ENCODE peak calls at places on chromosomes 13 and 19, in five cellular contexts. S is endothelial cell of umbilical vein, D is PC-3, V is lung, H is ascending aorta. K is an unnamed sample.

GRCh38 chr19:48351341-48351752 is 12.4 kb downstream of the TMEM143 start:
- DNase-seq in D (peak; percentile 67), S (peak; percentile 57), V (peak; percentile 78), H (no peak), K (no peak)

GRCh38 chr19:35715981-35716734 is 1.6 kb upstream of the KMT2B start:
- DNase-seq in H (no peak), V (peak; percentile 59), S (no peak), D (peak; percentile 33), K (no peak)

GRCh38 chr13:72435251-72435650 is 292.2 kb downstream of the MZT1 start:
- DNase-seq in D (no peak), V (no peak), H (no peak), S (no peak), K (no peak)

GRCh38 chr13:111278258-111278657 is 42.2 kb upstream of the TEX29 start:
- DNase-seq in H (no peak), V (no peak), D (no peak), S (no peak), K (no peak)

GRCh38 chr13:37348916-37349653 is 243.6 kb upstream of the CSNK1A1L start:
- DNase-seq in V (no peak), D (no peak), S (no peak), H (no peak), K (no peak)

GRCh38 chr19:5940260-5941208 is 26.5 kb downstream of the CAPS start:
- DNase-seq in D (no peak), H (no peak), S (no peak), V (no peak), K (no peak)

GRCh38 chr13:34038326-34039068 is 220.5 kb downstream of the RFC3 start:
- DNase-seq in S (no peak), D (no peak), H (no peak), V (no peak), K (no peak)

GRCh38 chr13:101465877-101466276 is 13.4 kb downstream of the ITGBL1 start:
- DNase-seq in H (no peak), S (peak; percentile 7), V (no peak), D (peak; percentile 72), K (no peak)

GRCh38 chr13:106262886-106263285 is 272.6 kb downstream of the EFNB2 start:
- DNase-seq in D (no peak), H (no peak), V (no peak), S (no peak), K (no peak)

GRCh38 chr13:53946500-53946899 is 917.9 kb downstream of the OLFM4 start:
- DNase-seq in H (no peak), S (no peak), V (no peak), D (no peak), K (no peak)

GRCh38 chr13:96946709-96947311 is 47.5 kb downstream of the OXGR1 start:
- DNase-seq in D (peak; percentile 27), S (no peak), V (no peak), H (no peak), K (no peak)

GRCh38 chr13:40181203-40181845 is 485.1 kb downstream of the FOXO1 start:
- DNase-seq in D (peak; percentile 44), V (no peak), S (peak; percentile 33), H (no peak), K (no peak)

GRCh38 chr19:54573330-54573872 is at the start of gene LILRA2:
- DNase-seq in D (no peak), H (no peak), S (no peak), V (peak; percentile 29), K (no peak)

GRCh38 chr19:29083863-29084262 is 129.1 kb downstream of the UQCRFS1 start:
- DNase-seq in S (no peak), H (no peak), D (no peak), V (no peak), K (no peak)

GRCh38 chr13:87754097-87754496 is 82.9 kb downstream of the SLITRK5 start:
- DNase-seq in D (no peak), V (no peak), H (no peak), S (no peak), K (no peak)

GRCh38 chr19:17235618-17236413 is 9.8 kb downstream of the OCEL1 start:
- DNase-seq in S (peak; percentile 80), V (peak; percentile 67), D (no peak), H (no peak), K (no peak)

GRCh38 chr13:104854007-104854406 is 1681.5 kb downstream of the EFNB2 start:
- DNase-seq in H (no peak), S (no peak), D (no peak), V (no peak), K (no peak)

GRCh38 chr13:28558126-28558525 is 63.2 kb upstream of the FLT1 start:
- DNase-seq in H (no peak), D (no peak), V (no peak), S (peak; percentile 71), K (no peak)

GRCh38 chr13:98570929-98571372 is 6.0 kb downstream of the STK24 start:
- DNase-seq in V (peak; percentile 55), S (peak; percentile 75), H (no peak), D (peak; percentile 89), K (peak; percentile 85)

GRCh38 chr19:43743059-43743458 is 11.7 kb downstream of the SMG9 start:
- DNase-seq in V (no peak), D (no peak), H (no peak), S (no peak), K (no peak)

GRCh38 chr19:16327131-16327450 is 2.5 kb downstream of the KLF2 start:
- DNase-seq in D (no peak), H (no peak), S (no peak), V (no peak), K (no peak)

GRCh38 chr13:36815069-36815468 is 4.0 kb upstream of the RFXAP start:
- DNase-seq in D (peak; percentile 36), H (no peak), V (no peak), S (no peak), K (no peak)

GRCh38 chr13:49240017-49240416 is 7.7 kb upstream of the CDADC1 start:
- DNase-seq in H (no peak), D (peak; percentile 52), S (peak; percentile 41), V (no peak), K (no peak)

GRCh38 chr19:10173527-10173926 is 21.2 kb downstream of the DNMT1 start:
- DNase-seq in D (peak; percentile 57), H (no peak), V (no peak), S (no peak), K (no peak)

GRCh38 chr13:37598572-37598971 is at the start of gene POSTN:
- DNase-seq in H (no peak), S (peak; percentile 8), D (no peak), V (no peak), K (no peak)

GRCh38 chr19:42255766-42256750 is 1.1 kb upstream of the ERF start:
- DNase-seq in S (peak; percentile 63), H (no peak), V (no peak), D (peak; percentile 32), K (no peak)

GRCh38 chr13:107743523-107743922 is 471.8 kb downstream of the LIG4 start:
- DNase-seq in H (no peak), D (peak; percentile 71), S (no peak), V (no peak), K (no peak)

GRCh38 chr19:51003316-51003715 is 1.9 kb upstream of the KLK8 start:
- DNase-seq in V (no peak), S (no peak), D (no peak), H (no peak), K (no peak)

DNA sequence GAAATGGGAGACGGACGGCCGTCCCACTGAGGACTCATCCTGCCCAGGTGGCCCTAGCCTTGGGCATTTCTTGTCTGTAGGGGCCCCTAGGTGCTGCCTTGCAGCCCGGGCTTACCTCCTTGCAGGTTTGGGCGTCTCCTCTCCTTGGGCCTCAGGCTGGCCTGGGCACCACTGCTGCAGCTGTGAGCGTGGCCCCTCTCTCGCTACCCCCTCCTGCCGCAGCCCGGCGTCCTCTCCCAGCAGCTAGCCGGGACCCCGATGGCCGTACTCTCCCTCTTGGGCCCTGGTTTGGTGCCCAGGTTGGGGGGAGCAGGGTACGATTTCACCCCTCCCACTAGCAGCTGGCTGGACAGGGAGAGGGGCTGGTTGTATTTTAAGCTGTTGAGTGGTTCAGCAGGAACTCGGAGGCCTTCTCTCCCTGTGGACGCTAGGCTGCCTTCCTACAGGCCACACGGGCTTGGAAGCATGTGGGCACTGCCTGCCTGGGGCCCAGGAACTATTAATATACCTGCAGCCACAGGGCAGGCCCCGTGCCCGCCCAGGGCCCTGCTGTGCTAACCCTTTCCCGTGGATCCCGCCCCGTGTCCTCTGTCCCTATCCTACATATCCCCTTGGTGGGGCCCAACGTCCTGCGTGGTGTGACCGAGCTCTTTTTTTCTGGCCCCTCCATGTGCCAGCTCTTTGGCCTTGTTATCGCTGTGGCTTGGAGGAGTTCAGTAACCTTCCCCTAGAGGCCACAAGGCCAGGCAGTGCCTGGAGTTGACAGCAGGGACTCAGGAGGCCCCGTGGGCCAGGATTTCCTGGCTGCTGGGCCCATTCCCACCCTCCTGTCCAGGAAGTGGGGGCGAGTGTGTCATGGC is 11.7 kb downstream of the NDUFB7 start:
- DNase-seq in H (no peak), S (no peak), D (no peak), V (no peak), K (no peak)
- H3K27ac ChIP-seq in H (peak overlapping the region; percentile 87), S (peak overlapping the region; percentile 0), D (no peak overlapping the region), V (peak overlapping the region; percentile 91), K (peak overlapping the region; percentile 31)

DNA sequence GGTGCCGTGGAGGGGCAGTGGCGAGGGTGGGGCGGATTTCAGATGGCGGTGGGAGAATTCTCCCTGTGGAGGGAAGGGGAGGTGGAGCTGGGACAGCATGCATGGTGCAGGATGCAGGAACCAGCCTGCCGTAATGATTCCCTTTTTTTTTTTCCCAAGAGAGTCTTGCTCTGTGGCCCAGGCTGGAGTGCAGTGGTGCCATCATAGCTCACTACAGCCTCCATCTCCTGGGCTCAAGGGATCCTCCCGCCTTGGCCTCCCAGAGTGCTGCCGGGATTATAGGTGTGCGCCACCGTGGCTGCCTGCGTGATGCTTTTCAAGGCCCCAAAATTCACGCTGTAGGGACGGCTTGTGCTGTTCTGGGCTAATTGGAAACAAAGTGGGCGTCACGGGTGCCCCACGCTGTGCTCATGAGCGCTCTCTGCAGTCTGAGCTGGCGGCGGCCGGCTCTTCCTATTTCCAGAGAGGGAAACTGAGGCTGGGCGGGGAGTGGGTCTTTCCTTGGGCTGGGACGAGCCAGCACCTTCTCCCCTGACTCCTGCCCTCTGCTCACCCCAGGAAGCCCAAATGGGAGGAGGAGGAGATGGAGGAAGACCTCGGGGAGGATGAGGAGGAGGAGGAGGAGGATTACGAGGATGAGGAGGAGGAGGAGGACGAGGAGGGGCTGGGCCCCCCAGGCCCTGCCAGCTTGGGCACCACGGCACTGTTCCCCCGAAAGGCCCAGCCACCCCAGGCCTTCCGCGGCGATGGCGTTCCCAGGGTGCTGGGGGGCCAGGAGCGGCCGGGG is 6.2 kb downstream of the ARID3A start:
- DNase-seq in D (no peak), V (no peak), H (no peak), S (no peak), K (no peak)
- H3K27ac ChIP-seq in D (no peak overlapping the region), V (no peak overlapping the region), H (no peak overlapping the region), S (no peak overlapping the region), K (no peak overlapping the region)

GRCh38 chr19:46019270-46019669 is 3.6 kb downstream of the PGLYRP1 start:
- DNase-seq in V (no peak), S (no peak), D (no peak), H (no peak), K (no peak)
- H3K27ac ChIP-seq in V (no peak overlapping the region), S (no peak overlapping the region), D (no peak overlapping the region), H (no peak overlapping the region), K (no peak overlapping the region)

DNA sequence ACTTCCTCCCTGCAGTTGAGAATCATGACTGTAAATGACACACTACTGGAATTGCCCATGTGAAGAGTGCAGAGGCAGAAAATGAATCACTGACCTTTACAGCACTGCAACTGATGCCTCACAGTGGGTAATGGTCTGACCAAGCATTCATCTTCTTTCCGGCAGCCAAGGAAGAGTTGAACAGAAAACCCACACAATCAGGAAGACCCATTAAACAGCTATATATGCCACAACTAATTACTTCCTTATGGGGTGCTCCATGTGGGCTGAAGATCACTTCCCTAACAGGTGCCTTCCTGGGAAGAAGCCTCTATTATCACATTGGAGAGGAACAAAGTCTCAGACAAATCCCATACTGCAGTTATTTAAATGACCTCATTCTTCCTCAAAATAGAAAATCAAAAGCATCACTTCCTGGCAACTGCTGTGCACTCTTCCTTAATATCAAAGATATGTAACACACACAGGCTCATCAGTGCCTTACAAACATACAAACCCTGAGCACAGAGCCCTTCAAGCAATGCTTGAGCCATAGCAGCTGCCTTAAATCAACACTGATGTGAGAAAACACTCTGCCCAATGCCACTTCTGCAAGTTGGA is 45.8 kb downstream of the RUBCNL start:
- DNase-seq in H (no peak), V (no peak), D (peak; percentile 56), S (no peak), K (peak; percentile 32)
- H3K27ac ChIP-seq in H (peak overlapping the region; percentile 27), V (no peak overlapping the region), D (peak overlapping the region; percentile 47), S (no peak overlapping the region), K (no peak overlapping the region)